ENCODE peak calls at places on chromosome 19, in nine cellular contexts. L is fibroblast of mammary gland, R is choroid plexus epithelial cell, Z is prostate gland, M is upper lobe of right lung, E is stomach, D is osteoblast, I is foreskin fibroblast, Q is kidney epithelial cell. J is an unnamed sample.

GRCh38 chr19:15556634-15557181 is 48.4 kb downstream of the CYP4F22 start:
- DNase-seq in E (no peak), D (peak), M (no peak), I (no peak), Q (no peak), Z (no peak), L (no peak), R (no peak), J (no peak)

GRCh38 chr19:16293133-16294085 is 31.2 kb upstream of the KLF2 start:
- DNase-seq in Z (peak), I (peak), E (peak), D (peak), Q (peak), M (peak), L (peak), R (peak), J (no peak)

GRCh38 chr19:34588846-34589245 is 88.1 kb downstream of the SCGB2B2 start:
- DNase-seq in Q (no peak), R (no peak), E (no peak), Z (no peak), I (no peak), M (no peak), D (no peak), L (no peak), J (no peak)

GRCh38 chr19:14400913-14401312 is 18.2 kb downstream of the DDX39A start:
- DNase-seq in D (peak), E (no peak), I (no peak), R (no peak), Z (no peak), Q (peak), L (peak), M (no peak), J (no peak)

GRCh38 chr19:55146078-55146647 is 2.8 kb downstream of the TNNT1 start:
- DNase-seq in R (no peak), Z (no peak), D (peak), I (no peak), M (no peak), Q (no peak), L (peak), E (no peak), J (no peak)

GRCh38 chr19:18349524-18350128 is 9.2 kb downstream of the PGPEP1 start:
- DNase-seq in Q (no peak), L (peak), M (peak), I (peak), E (peak), D (peak), Z (peak), R (peak), J (no peak)

GRCh38 chr19:2033115-2033824 is 17.8 kb upstream of the BTBD2 start:
- DNase-seq in R (no peak), L (no peak), Z (no peak), D (peak), E (no peak), I (no peak), M (no peak), Q (no peak), J (no peak)

GRCh38 chr19:44648536-44649370 is 5.0 kb downstream of the PVR start:
- DNase-seq in D (peak), E (no peak), R (peak), Q (no peak), Z (no peak), M (no peak), I (peak), L (peak), J (no peak)

GRCh38 chr19:45404557-45405434 is at the start of gene PPP1R13L:
- DNase-seq in E (peak), D (peak), Z (peak), I (peak), R (peak), L (peak), Q (peak), M (peak), J (peak)

GRCh38 chr19:2441096-2441752 is 13.8 kb upstream of the TIMM13 start:
- DNase-seq in R (no peak), E (no peak), D (no peak), M (no peak), Q (no peak), L (no peak), I (no peak), Z (no peak), J (no peak)

GRCh38 chr19:45876411-45877197 is 9.3 kb downstream of the IRF2BP1 start:
- DNase-seq in D (peak), I (no peak), L (no peak), R (no peak), Q (no peak), Z (peak), E (peak), M (peak), J (no peak)

GRCh38 chr19:16611121-16611520 is 16.9 kb downstream of the MED26 start:
- DNase-seq in R (no peak), I (no peak), Z (no peak), L (no peak), Q (no peak), D (no peak), M (no peak), E (no peak), J (no peak)

GRCh38 chr19:38562096-38562495 is 55.7 kb downstream of the MAP4K1 start:
- DNase-seq in R (no peak), L (no peak), Q (no peak), I (no peak), E (no peak), M (no peak), D (peak), Z (no peak), J (no peak)

GRCh38 chr19:55836340-55836739 is at the start of gene NLRP4:
- DNase-seq in D (no peak), R (no peak), Q (no peak), Z (no peak), L (no peak), E (no peak), I (no peak), M (no peak), J (no peak)

GRCh38 chr19:16382775-16383543 is 58.3 kb downstream of the KLF2 start:
- DNase-seq in L (peak), D (peak), E (peak), R (peak), I (peak), M (peak), Z (peak), Q (peak), J (peak)

GRCh38 chr19:45267296-45267695 is 16.2 kb downstream of the MARK4 start:
- DNase-seq in L (no peak), M (no peak), D (no peak), Z (no peak), I (no peak), Q (no peak), E (no peak), R (no peak), J (no peak)

GRCh38 chr19:40663712-40664692 is 26.4 kb downstream of the NUMBL start:
- DNase-seq in M (no peak), Q (no peak), Z (no peak), E (no peak), R (no peak), I (peak), L (peak), D (peak), J (no peak)

GRCh38 chr19:4362871-4363545 is 19.6 kb downstream of the MPND start:
- DNase-seq in M (no peak), Z (no peak), Q (no peak), E (no peak), I (no peak), L (peak), D (peak), R (no peak), J (no peak)

GRCh38 chr19:17687857-17688784 is at the start of gene UNC13A:
- DNase-seq in Q (no peak), Z (no peak), D (peak), L (peak), E (peak), M (peak), R (peak), I (no peak), J (no peak)

GRCh38 chr19:45782820-45783785 is 813 bp upstream of the DMPK start:
- DNase-seq in D (peak), R (peak), I (peak), M (no peak), Z (peak), Q (no peak), L (peak), E (no peak), J (no peak)

GRCh38 chr19:3082331-3082730 is 11.8 kb upstream of the GNA11 start:
- DNase-seq in L (no peak), D (peak), Q (no peak), M (no peak), E (no peak), R (no peak), I (no peak), Z (no peak), J (no peak)

DNA sequence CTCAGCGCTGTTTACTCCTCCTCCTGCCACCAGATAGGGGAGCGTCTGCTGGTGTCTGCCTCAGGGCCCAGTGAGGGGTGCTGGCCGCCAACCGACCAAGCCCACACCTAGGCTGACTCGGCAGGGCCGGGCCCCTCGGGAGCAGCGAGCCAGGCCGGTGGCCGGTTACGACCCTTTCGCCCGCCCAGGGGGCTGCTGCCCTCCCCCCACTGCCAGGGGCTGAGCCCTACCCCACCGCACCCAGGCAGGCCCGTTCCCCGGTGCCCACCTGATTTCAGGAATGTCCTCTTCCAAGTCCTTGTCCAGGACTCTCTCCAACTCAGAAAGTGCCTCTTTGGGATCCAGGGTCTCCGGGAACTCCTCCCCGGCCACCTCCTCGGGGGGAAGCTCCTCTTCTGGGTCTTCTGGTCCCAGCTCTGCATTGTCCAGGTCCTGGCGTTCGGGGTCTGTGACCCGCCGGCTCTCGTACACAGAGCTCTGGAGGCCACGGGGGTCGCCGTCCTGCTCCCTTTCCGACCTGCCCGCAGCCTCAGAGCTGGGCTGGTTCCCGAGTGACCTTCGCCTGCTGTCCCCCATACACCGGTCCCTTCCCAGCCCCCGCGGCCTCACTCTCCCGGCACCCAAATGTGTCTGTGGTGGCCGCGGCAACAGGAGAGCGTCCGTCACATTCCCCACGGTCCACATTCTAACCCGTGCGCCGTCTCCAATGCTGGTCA is 31.0 kb upstream of the MIER2 start:
- DNase-seq in Z (no peak), E (no peak), L (no peak), Q (no peak), M (no peak), I (no peak), R (no peak), D (peak), J (no peak)
- TF ChIP-seq CTCF in Z (no peak), E (no peak), L (no peak), Q (no peak), M (no peak), I (no peak), R (no peak), D (no peak), J (no peak)

GRCh38 chr19:409006-409514 is at the start of gene C2CD4C:
- DNase-seq in R (no peak), L (no peak), Z (no peak), Q (no peak), D (peak), M (peak), E (no peak), I (no peak), J (no peak)

GRCh38 chr19:408441-409005 is 424 bp downstream of the C2CD4C start:
- DNase-seq in M (peak), Q (no peak), D (peak), Z (no peak), R (no peak), L (no peak), I (no peak), E (no peak), J (no peak)

GRCh38 chr19:410243-410781 is 1.4 kb upstream of the C2CD4C start:
- DNase-seq in R (no peak), L (no peak), Q (no peak), E (no peak), D (peak), Z (no peak), M (peak), I (no peak), J (no peak)

GRCh38 chr19:407501-408440 is 1.2 kb downstream of the C2CD4C start:
- DNase-seq in D (peak), M (peak), R (no peak), Q (no peak), L (no peak), Z (no peak), E (no peak), I (no peak), J (no peak)

GRCh38 chr19:409515-410242 is 732 bp upstream of the C2CD4C start:
- DNase-seq in R (peak), Q (no peak), M (peak), L (no peak), I (no peak), Z (no peak), E (no peak), D (peak), J (no peak)
- H3K4me3 ChIP-seq in R (no peak), Q (no peak), M (peak), L (no peak), I (no peak), Z (peak), E (peak), D (no peak), J (peak)

DNA sequence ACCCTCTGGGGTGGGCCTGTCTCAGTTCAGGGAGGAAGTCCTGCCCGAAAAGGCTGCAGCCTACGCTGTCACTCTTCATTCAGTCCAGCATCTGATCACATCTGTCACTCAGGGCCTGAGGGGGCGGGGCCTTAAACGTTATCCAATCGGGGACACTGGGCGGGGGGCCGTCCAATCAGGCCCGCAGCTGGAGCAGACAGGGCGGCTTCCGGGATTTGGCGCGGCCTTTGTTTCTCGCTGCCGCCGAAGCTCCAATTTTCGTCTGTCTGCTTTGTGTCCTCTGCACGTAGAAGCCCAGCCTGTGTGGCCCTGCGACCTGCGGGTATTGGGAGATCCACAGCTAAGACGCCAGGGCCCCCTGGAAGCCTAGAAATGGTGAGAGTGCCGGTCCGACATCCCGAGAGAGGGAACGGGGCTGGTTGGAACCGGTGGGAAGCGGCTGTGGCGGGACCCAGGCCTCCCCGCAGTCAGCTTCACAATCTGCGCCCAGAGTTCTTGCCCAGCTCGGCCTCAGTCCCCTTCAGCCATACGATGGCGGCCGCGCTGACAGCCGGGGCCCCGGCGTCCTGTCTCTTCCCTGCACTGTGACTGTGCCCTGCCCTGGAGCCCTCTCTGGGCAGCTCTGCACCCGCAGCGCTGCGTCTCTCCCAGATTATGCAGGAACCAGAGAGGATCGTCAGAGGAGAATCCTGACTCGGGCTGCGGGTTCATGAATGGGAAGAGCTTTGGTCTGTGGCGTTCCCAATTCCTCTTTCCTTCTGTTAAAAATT is at the start of gene ZNF730:
- DNase-seq in Q (peak), I (peak), M (peak), D (peak), L (peak), E (no peak), R (peak), Z (peak), J (peak)
- TF ChIP-seq CTCF in Q (no peak), I (no peak), M (no peak), D (no peak), L (no peak), E (no peak), R (no peak), Z (no peak), J (no peak)

GRCh38 chr19:33400856-33401682 is 27.6 kb downstream of the CEBPG start:
- DNase-seq in L (no peak), I (no peak), R (no peak), Q (no peak), E (no peak), M (peak), Z (no peak), D (peak), J (no peak)
- H3K4me3 ChIP-seq in L (no peak), I (no peak), R (no peak), Q (no peak), E (no peak), M (no peak), Z (no peak), D (no peak), J (no peak)

DNA sequence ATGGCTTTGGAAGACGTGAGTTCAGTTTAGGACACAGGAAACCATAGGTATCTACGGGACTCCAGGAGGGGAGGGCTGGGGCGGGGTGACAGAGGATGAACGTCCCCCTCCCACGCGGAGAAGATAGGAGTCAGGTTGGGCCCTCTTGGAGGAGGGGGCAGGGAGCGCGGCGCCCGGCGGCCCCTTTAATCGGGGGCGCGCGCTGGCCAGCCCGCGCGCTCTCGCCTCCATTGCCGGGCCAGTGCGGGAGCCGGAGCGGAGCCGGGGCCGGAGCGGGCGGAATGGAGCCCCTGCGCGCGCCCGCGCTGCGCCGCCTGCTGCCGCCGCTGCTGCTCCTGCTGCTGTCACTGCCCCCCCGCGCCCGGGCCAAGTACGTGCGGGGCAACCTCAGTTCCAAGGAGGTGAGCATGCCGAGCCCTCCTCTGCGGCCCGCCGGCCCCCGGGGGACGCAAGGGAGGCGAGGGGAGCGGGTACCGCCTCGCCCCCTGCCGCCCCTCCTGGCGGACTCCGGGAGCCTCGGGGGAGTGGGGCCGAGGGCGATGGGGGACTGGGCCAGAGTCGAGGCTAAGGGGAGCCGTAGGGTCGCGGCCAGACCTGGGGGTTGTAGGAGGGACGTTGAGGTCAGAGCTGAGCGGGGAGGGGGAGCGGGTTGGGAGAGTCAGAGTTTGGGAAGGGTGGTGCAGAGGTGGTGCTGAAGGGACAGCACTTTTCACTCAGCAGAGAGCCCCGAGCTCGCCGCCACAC is at the start of gene TMEM145:
- DNase-seq in Q (no peak), R (peak), D (peak), I (no peak), M (no peak), E (peak), L (peak), Z (peak), J (no peak)
- TF ChIP-seq CTCF in Q (no peak), R (no peak), D (no peak), I (no peak), M (no peak), E (no peak), L (no peak), Z (peak), J (no peak)

DNA sequence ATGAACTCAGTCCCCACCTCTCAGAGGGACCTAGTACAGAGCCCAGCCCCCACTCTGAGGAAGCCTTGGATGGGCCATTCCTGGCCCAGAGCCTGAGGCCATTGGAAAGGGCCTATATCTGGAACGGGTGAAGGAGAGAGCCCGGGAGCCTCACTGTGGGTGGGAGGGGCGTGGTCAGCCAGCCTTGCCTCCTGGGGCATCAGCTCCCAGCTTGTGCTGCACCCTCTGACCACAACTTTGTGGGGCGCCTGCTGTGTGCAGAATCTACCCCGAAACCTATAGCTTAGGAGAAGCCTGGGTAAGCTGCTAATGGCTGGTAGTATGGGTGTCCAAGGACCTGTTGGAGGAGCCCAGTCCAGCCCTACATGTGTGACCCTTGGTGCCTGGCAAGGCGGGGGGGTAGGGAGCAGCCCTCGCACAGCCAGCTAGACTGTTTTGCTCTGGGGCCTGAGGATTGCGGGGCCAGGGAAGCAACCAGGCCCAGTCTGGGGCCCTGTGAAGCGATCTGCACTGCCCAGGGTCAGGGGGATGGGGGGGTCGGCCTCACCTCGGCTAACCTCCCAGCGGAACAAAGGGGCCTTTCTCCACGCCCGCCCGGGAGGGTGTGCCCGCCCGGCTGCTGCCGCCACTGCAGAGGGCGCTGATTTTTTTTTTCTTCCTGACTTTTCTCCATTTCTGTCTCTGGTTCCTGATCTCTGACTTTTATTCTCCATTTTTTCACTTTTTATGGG is 42.3 kb downstream of the LYL1 start:
- DNase-seq in L (peak), R (no peak), I (no peak), D (peak), Z (no peak), E (no peak), M (peak), Q (no peak), J (no peak)
- H3K4me3 ChIP-seq in L (no peak), R (no peak), I (peak), D (peak), Z (no peak), E (peak), M (peak), Q (no peak), J (peak)

J was measured in retinal pigment epithelial cell.